ENCODE peak calls at places on chromosomes 11 and 22, in five cellular contexts. N is right atrium auricular region, D is heart left ventricle, J is brain microvascular endothelial cell, W is RWPE1. K is an unnamed sample.

GRCh38 chr11:3043315-3043871 is 13.8 kb downstream of the CARS1 start:
- DNase-seq in J (no peak), N (peak; percentile 72), D (peak; percentile 85), W (no peak), K (no peak)

GRCh38 chr11:46696212-46696558 is 4.2 kb downstream of the ARHGAP1 start:
- DNase-seq in W (no peak), N (no peak), D (peak; percentile 80), J (no peak), K (no peak)

GRCh38 chr22:39592104-39593060 is 21.8 kb downstream of the CACNA1I start:
- DNase-seq in J (peak; percentile 71), W (peak; percentile 52), D (no peak), N (no peak), K (peak; percentile 47)

GRCh38 chr11:33262016-33262638 is 4.9 kb downstream of the HIPK3 start:
- DNase-seq in J (no peak), D (no peak), W (no peak), N (no peak), K (no peak)

GRCh38 chr11:63682045-63682915 is 980 bp downstream of the RTN3 start:
- DNase-seq in W (peak; percentile 30), J (no peak), D (no peak), N (no peak), K (peak; percentile 53)

GRCh38 chr22:43310798-43311197 is 32.4 kb downstream of the SCUBE1 start:
- DNase-seq in J (no peak), N (no peak), W (no peak), D (no peak), K (peak; percentile 0)

GRCh38 chr11:31720666-31721199 is 90.4 kb downstream of the PAX6 start:
- DNase-seq in W (no peak), D (no peak), N (no peak), J (no peak), K (no peak)

GRCh38 chr11:62770778-62771143 is 435 bp upstream of the TAF6L start:
- DNase-seq in D (peak; percentile 44), W (no peak), J (no peak), N (no peak), K (no peak)

GRCh38 chr11:37282367-37282766 is 684.3 kb upstream of the RAG2 start:
- DNase-seq in J (no peak), W (no peak), N (no peak), D (no peak), K (no peak)

GRCh38 chr11:66718320-66718971 is 10.6 kb downstream of the SPTBN2 start:
- DNase-seq in N (no peak), D (no peak), W (peak; percentile 33), J (no peak), K (peak; percentile 46)

GRCh38 chr22:44862981-44863860 is 110.8 kb downstream of the ARHGAP8 start:
- DNase-seq in W (no peak), J (no peak), D (peak; percentile 22), N (no peak), K (no peak)

GRCh38 chr11:10669258-10670033 is 24.1 kb downstream of the IRAG1 start:
- DNase-seq in N (no peak), W (no peak), J (peak; percentile 66), D (no peak), K (no peak)

GRCh38 chr11:62137276-62137861 is 13.6 kb downstream of the INCENP start:
- DNase-seq in J (no peak), D (no peak), W (no peak), N (peak; percentile 48), K (no peak)

GRCh38 chr11:44777537-44778199 is 50.9 kb downstream of the TSPAN18 start:
- DNase-seq in N (no peak), J (no peak), W (no peak), D (no peak), K (no peak)

GRCh38 chr11:9716275-9717039 is 52.6 kb downstream of the SWAP70 start:
- DNase-seq in N (no peak), D (no peak), J (peak; percentile 68), W (no peak), K (no peak)

GRCh38 chr22:25823276-25823675 is 81.3 kb downstream of the MYO18B start:
- DNase-seq in D (no peak), W (no peak), N (no peak), J (no peak), K (no peak)

GRCh38 chr11:102530558-102530957 is at the start of gene MMP7:
- DNase-seq in J (peak; percentile 26), N (no peak), D (no peak), W (peak; percentile 21), K (no peak)

GRCh38 chr11:102528618-102529017 is 1.9 kb downstream of the MMP7 start:
- DNase-seq in J (no peak), D (no peak), N (no peak), W (no peak), K (no peak)

GRCh38 chr11:102539567-102539966 is 9.0 kb upstream of the MMP7 start:
- DNase-seq in J (no peak), D (no peak), N (no peak), W (no peak), K (no peak)

GRCh38 chr11:102534261-102534872 is 3.8 kb upstream of the MMP7 start:
- DNase-seq in J (no peak), D (no peak), N (no peak), W (no peak), K (no peak)
- TF ChIP-seq CTCF in J (peak; percentile 37), D (no peak), N (no peak), W (no peak), K (no peak)

GRCh38 chr11:125626381-125626950 is 1.5 kb downstream of the CHEK1 start:
- DNase-seq in D (no peak), W (no peak), J (no peak), N (no peak), K (peak; percentile 32)
- TF ChIP-seq CTCF in D (no peak), W (peak; percentile 42), J (peak; percentile 65), N (no peak), K (no peak)

GRCh38 chr11:102451693-102452460 is 688 bp downstream of the TMEM123 start:
- DNase-seq in W (peak; percentile 36), D (peak; percentile 81), N (peak; percentile 64), J (peak; percentile 11), K (peak; percentile 50)
- TF ChIP-seq CTCF in W (peak; percentile 33), D (no peak), N (no peak), J (peak; percentile 21), K (no peak)

GRCh38 chr22:50206599-50206998 is 5.8 kb downstream of the SELENOO start:
- DNase-seq in J (peak; percentile 28), D (no peak), N (peak; percentile 87), W (no peak), K (no peak)
- TF ChIP-seq CTCF in J (peak; percentile 72), D (peak; percentile 47), N (no peak), W (peak; percentile 18), K (peak; percentile 44)

K was measured in glutamatergic neuron.